ENCODE peak calls at places on chromosomes 2 and 18, in ten cellular contexts. C, B, Y, N, U, D, M, Z, H and F are unnamed samples.

GRCh38 chr18:31656754-31657153 is 27.6 kb downstream of the B4GALT6 start:
- DNase-seq in C (no peak), M (no peak), U (no peak), D (no peak), Y (no peak), B (no peak), H (no peak), N (no peak), Z (no peak), F (no peak)

GRCh38 chr2:160695402-160696060 is 201.9 kb upstream of the RBMS1 start:
- DNase-seq in B (no peak), M (no peak), Y (no peak), U (no peak), C (no peak), Z (no peak), N (no peak), D (no peak), H (no peak), F (no peak)

GRCh38 chr2:74440378-74441110 is 1.2 kb downstream of the RTKN start:
- DNase-seq in U (peak; percentile 73), D (peak; percentile 85), C (peak; percentile 92), N (no peak), B (peak; percentile 80), H (peak; percentile 95), Z (peak; percentile 95), Y (peak; percentile 89), M (peak; percentile 95), F (no peak)

GRCh38 chr18:62018761-62019041 is 125.9 kb upstream of the RNF152 start:
- DNase-seq in D (no peak), U (no peak), Z (no peak), N (no peak), H (no peak), C (no peak), Y (no peak), B (no peak), M (no peak), F (no peak)

GRCh38 chr2:205752421-205752820 is 70.1 kb downstream of the NRP2 start:
- DNase-seq in H (no peak), B (no peak), Y (no peak), C (no peak), M (no peak), Z (no peak), U (no peak), D (no peak), N (no peak), F (no peak)

GRCh38 chr2:172101707-172102158 is 967 bp downstream of the DLX2 start:
- DNase-seq in H (no peak), Y (no peak), D (no peak), C (peak; percentile 79), M (peak; percentile 29), N (no peak), Z (no peak), U (no peak), B (no peak), F (no peak)

GRCh38 chr2:107595749-107596148 is 230.9 kb upstream of the RGPD4 start:
- DNase-seq in C (no peak), H (no peak), Y (no peak), N (no peak), U (no peak), Z (no peak), M (no peak), D (no peak), B (no peak), F (no peak)

GRCh38 chr2:183037660-183038340 is 457 bp downstream of the NCKAP1 start:
- DNase-seq in H (peak; percentile 27), C (no peak), U (peak; percentile 24), D (no peak), N (no peak), M (peak; percentile 77), Y (peak; percentile 50), B (no peak), Z (no peak), F (peak; percentile 75)

GRCh38 chr2:142918624-142919023 is 41.2 kb downstream of the KYNU start:
- DNase-seq in B (no peak), N (no peak), Y (no peak), M (no peak), C (no peak), Z (no peak), H (no peak), U (no peak), D (no peak), F (no peak)

GRCh38 chr2:48734576-48735303 is 20.8 kb downstream of the LHCGR start:
- DNase-seq in H (no peak), D (no peak), B (no peak), C (no peak), Y (no peak), U (no peak), M (no peak), N (no peak), Z (no peak), F (no peak)

GRCh38 chr2:83742117-83742782 is 716.8 kb downstream of the SUCLG1 start:
- DNase-seq in D (no peak), B (no peak), M (no peak), U (peak; percentile 65), N (no peak), C (no peak), Z (no peak), H (no peak), Y (no peak), F (peak; percentile 62)

GRCh38 chr2:230660294-230661060 is 52.2 kb upstream of the CAB39 start:
- DNase-seq in Y (peak; percentile 79), H (peak; percentile 47), Z (no peak), M (peak; percentile 75), N (peak; percentile 79), C (peak; percentile 89), D (peak; percentile 46), B (no peak), U (peak; percentile 23), F (no peak)

GRCh38 chr2:67234443-67234842 is 162.7 kb upstream of the ETAA1 start:
- DNase-seq in D (no peak), Z (no peak), M (peak; percentile 51), B (no peak), Y (no peak), C (no peak), U (no peak), H (no peak), N (no peak), F (no peak)

GRCh38 chr18:55485666-55486065 is 102.3 kb downstream of the TCF4 start:
- DNase-seq in U (no peak), D (no peak), B (no peak), Y (no peak), N (no peak), M (no peak), Z (no peak), C (no peak), H (no peak), F (no peak)

GRCh38 chr18:23178201-23178600 is 42.9 kb downstream of the CABLES1 start:
- DNase-seq in U (no peak), M (no peak), D (no peak), B (no peak), C (no peak), Y (no peak), N (no peak), Z (no peak), H (no peak), F (no peak)

GRCh38 chr2:223797073-223797472 is 40.3 kb downstream of the AP1S3 start:
- DNase-seq in B (peak; percentile 72), H (no peak), M (no peak), N (no peak), Y (no peak), Z (no peak), D (peak; percentile 56), C (no peak), U (no peak), F (no peak)

GRCh38 chr2:179948058-179948457 is 59.0 kb downstream of the CWC22 start:
- DNase-seq in H (peak; percentile 14), D (no peak), C (no peak), Y (no peak), U (no peak), M (no peak), N (no peak), B (no peak), Z (no peak), F (no peak)
- TF ChIP-seq CTCF in H (no peak), D (no peak), C (no peak), Y (no peak), U (no peak), M (no peak), N (no peak), B (no peak), Z (no peak), F (no peak)

DNA sequence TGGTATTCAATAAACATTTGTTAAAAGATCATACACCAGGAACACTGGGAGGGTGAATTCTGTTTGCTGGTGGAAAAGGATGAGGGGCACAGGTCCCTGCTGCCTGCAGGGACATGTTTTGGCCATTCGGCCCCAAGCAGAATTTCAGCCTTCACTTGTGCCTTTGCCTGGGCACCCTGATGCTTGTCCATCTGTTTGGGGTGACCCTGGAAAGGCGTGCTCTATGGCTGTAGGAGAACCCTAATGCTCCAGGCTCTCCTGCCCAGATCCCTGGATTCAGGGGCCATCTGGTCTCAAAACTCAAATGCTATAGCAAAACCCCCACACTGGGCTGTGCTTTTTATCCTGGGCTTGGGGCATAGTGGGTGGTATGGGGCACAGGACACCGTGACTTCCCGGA is 55.2 kb downstream of the RPL37A start:
- DNase-seq in D (no peak), Z (no peak), U (no peak), H (no peak), M (no peak), N (no peak), C (no peak), Y (no peak), B (no peak), F (no peak)
- H3K4me1 ChIP-seq in D (peaks cover 14% of the 10 kb centered on the region), Z (peaks cover 90% of the 10 kb centered on the region), U (no peaks in the 10 kb centered on the region), H (peaks cover 65% of the 10 kb centered on the region), M (peaks cover 51% of the 10 kb centered on the region), N (no peaks in the 10 kb centered on the region), C (peaks cover 21% of the 10 kb centered on the region), Y (peaks cover 10% of the 10 kb centered on the region), B (peaks cover 9% of the 10 kb centered on the region), F (peaks cover 32% of the 10 kb centered on the region)

GRCh38 chr18:34834897-34835296 is 124.8 kb downstream of the DTNA start:
- DNase-seq in M (no peak), C (no peak), N (no peak), H (no peak), Z (no peak), B (no peak), Y (no peak), U (no peak), D (no peak), F (no peak)
- TF ChIP-seq POLR2AphosphoS5 in M (peak; percentile 28), C (no peak), N (no peak), H (no peak), Z (no peak), B (no peak), Y (peak; percentile 19), U (no peak), D (no peak), F (no peak)

DNA sequence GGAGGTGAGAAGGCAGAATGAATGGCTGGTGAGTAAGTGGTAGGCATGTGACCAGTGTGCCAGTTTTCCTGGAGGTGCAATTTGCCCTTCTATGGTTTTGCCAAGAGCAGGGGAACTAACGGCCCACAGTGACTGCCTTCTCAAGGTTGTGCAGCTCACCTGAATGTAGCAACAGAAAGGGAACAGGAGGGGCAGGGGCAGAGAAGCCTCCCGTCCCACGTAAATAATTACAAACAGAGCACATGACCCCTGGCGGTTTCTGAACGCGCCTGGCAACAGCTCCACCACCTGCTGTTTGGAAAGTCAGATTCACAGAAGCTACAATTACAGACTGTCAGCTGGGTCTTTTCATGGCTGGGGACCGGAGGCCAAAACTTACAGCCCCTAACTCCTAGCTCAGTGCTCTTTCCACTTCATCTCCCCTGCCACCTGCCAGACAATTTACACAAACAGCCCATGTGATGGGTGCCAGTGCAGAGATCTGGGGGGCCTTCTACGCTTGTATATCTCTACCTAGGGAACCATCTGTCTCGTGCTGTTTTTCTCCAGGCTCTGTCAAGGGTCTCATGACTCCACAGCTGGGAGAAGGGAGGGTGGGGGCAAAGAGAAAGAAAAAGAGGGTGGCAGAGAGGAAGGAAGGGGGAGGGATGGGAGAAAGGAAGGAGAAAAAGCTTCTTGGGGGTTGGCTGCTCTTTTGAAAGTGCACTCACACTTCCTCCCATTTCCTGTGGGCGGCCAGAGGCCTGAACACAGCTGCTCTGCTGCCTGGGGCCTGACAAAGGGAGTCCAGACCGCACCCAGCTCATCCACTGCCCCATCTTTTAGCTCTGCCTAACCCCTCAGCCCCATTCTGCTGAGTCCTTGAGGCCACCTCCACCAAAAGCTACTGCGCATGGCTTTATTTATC is 69.5 kb downstream of the POLR1A start:
- DNase-seq in D (peak; percentile 65), H (no peak), M (peak; percentile 93), B (no peak), Y (peak; percentile 80), C (peak; percentile 94), Z (no peak), N (peak; percentile 71), U (peak; percentile 76), F (peak; percentile 88)
- TF ChIP-seq CTCF in D (peak; percentile 53), H (no peak), M (peak; percentile 43), B (no peak), Y (peak; percentile 11), C (peak; percentile 32), Z (peak; percentile 10), N (peak; percentile 39), U (peak; percentile 23), F (peak; percentile 12)